ENCODE peak calls at places on chromosomes 4 and X, in ten cellular contexts. O is HepG2, D is substantia nigra, T is skeletal muscle cell, C is AG10803, H is RPMI8226, G is HEK293T, A is GM12865, S is choroid plexus epithelial cell, J is breast epithelium. E is an unnamed sample.

GRCh38 chr4:48913346-48913745 is 6.8 kb upstream of the OCIAD2 start:
- DNase-seq in A (no peak), J (no peak), S (peak; percentile 74), T (peak; percentile 84), H (no peak), C (peak; percentile 70), O (no peak), G (no peak), D (no peak), E (no peak)

GRCh38 chrX:19811807-19812604 is 75.4 kb downstream of the SH3KBP1 start:
- DNase-seq in J (no peak), H (no peak), G (no peak), C (peak; percentile 67), O (no peak), S (peak; percentile 89), A (peak; percentile 74), D (no peak), T (peak; percentile 79), E (peak; percentile 37)

GRCh38 chrX:41526925-41527324 is 79.8 kb downstream of the NYX start:
- DNase-seq in A (peak; percentile 18), T (no peak), S (peak; percentile 24), J (no peak), C (peak; percentile 24), H (no peak), D (no peak), G (no peak), O (no peak), E (no peak)

GRCh38 chr4:113378836-113379235 is 329.4 kb downstream of the ANK2 start:
- DNase-seq in J (no peak), T (no peak), S (no peak), G (no peak), O (no peak), C (no peak), H (no peak), D (no peak), A (no peak), E (no peak)

GRCh38 chrX:44223150-44223549 is 120.3 kb downstream of the EFHC2 start:
- DNase-seq in A (no peak), J (peak; percentile 47), O (no peak), H (no peak), C (peak; percentile 42), D (no peak), T (peak; percentile 36), G (no peak), S (peak; percentile 44), E (no peak)

GRCh38 chr4:17805580-17805979 is 5.0 kb downstream of the DCAF16 start:
- DNase-seq in O (no peak), J (no peak), D (no peak), A (peak; percentile 40), T (no peak), S (no peak), H (no peak), G (no peak), C (no peak), E (no peak)

GRCh38 chr4:147361726-147362125 is 119.2 kb upstream of the EDNRA start:
- DNase-seq in S (peak; percentile 96), G (no peak), C (peak; percentile 50), A (no peak), T (peak; percentile 89), D (no peak), O (no peak), H (no peak), J (no peak), E (no peak)

GRCh38 chr4:74874785-74875367 is 58.0 kb upstream of the PARM1 start:
- DNase-seq in S (peak; percentile 92), T (peak; percentile 51), C (peak; percentile 83), H (peak; percentile 77), O (peak; percentile 64), J (no peak), D (peak; percentile 31), G (peak; percentile 63), A (peak; percentile 82), E (peak; percentile 85)

GRCh38 chr4:108168672-108169562 is at the start of gene LEF1:
- DNase-seq in D (no peak), G (peak; percentile 53), H (peak; percentile 17), S (peak; percentile 47), A (peak; percentile 85), J (peak; percentile 39), C (peak; percentile 9), O (no peak), T (no peak), E (peak; percentile 36)

GRCh38 chr4:156977435-156978160 is 6.0 kb upstream of the PDGFC start:
- DNase-seq in J (no peak), G (no peak), A (no peak), O (no peak), S (peak; percentile 68), H (no peak), T (peak; percentile 94), D (no peak), C (peak; percentile 92), E (no peak)

GRCh38 chrX:130296743-130297142 is 28.0 kb upstream of the ZNF280C start:
- DNase-seq in J (no peak), O (no peak), D (no peak), C (no peak), S (peak; percentile 53), G (no peak), A (no peak), H (peak; percentile 63), T (peak; percentile 22), E (peak; percentile 2)